ENCODE peak calls at places on chromosomes 4 and X, in five cellular contexts. One of them, this sample, is unnamed.

GRCh38 chr4:95190751-95191436 is 357.9 kb downstream of the UNC5C start:
- DNase-seq in left lung: no peak
- DNase-seq in AG10803: no peak
- DNase-seq in nephron progenitor cell: peak; percentile 43
- DNase-seq in tibial nerve: no peak
- DNase-seq in this sample: no peak

GRCh38 chr4:148094149-148094548 is 348.1 kb downstream of the NR3C2 start:
- DNase-seq in nephron progenitor cell: no peak
- DNase-seq in left lung: no peak
- DNase-seq in AG10803: no peak
- DNase-seq in tibial nerve: no peak
- DNase-seq in this sample: no peak

GRCh38 chr4:75881476-75881875 is 20.8 kb downstream of the PPEF2 start:
- DNase-seq in tibial nerve: no peak
- DNase-seq in nephron progenitor cell: no peak
- DNase-seq in left lung: no peak
- DNase-seq in AG10803: no peak
- DNase-seq in this sample: no peak

GRCh38 chr4:166816901-166817300 is 417.4 kb downstream of the SPOCK3 start:
- DNase-seq in tibial nerve: no peak
- DNase-seq in nephron progenitor cell: no peak
- DNase-seq in left lung: no peak
- DNase-seq in AG10803: no peak
- DNase-seq in this sample: no peak

GRCh38 chrX:13180807-13181206 is 136.4 kb upstream of the FAM9C start:
- DNase-seq in AG10803: peak; percentile 64
- DNase-seq in tibial nerve: no peak
- DNase-seq in nephron progenitor cell: no peak
- DNase-seq in left lung: no peak
- DNase-seq in this sample: no peak

GRCh38 chr4:149194061-149194460 is 621.6 kb downstream of the IQCM start:
- DNase-seq in left lung: no peak
- DNase-seq in AG10803: no peak
- DNase-seq in tibial nerve: no peak
- DNase-seq in nephron progenitor cell: no peak
- DNase-seq in this sample: no peak

GRCh38 chr4:62533573-62533972 is 1333.4 kb downstream of the ADGRL3 start:
- DNase-seq in AG10803: no peak
- DNase-seq in left lung: no peak
- DNase-seq in nephron progenitor cell: no peak
- DNase-seq in tibial nerve: no peak
- DNase-seq in this sample: no peak

GRCh38 chrX:45847966-45848365 is 647.3 kb upstream of the DIPK2B start:
- DNase-seq in AG10803: peak; percentile 18
- DNase-seq in left lung: no peak
- DNase-seq in tibial nerve: no peak
- DNase-seq in nephron progenitor cell: no peak
- DNase-seq in this sample: no peak

GRCh38 chrX:36414056-36414455 is 494.5 kb downstream of the CFAP47 start:
- DNase-seq in AG10803: no peak
- DNase-seq in nephron progenitor cell: no peak
- DNase-seq in tibial nerve: no peak
- DNase-seq in left lung: no peak
- DNase-seq in this sample: no peak

GRCh38 chr4:113811329-113811728 is 49.8 kb upstream of the CAMK2D start:
- DNase-seq in AG10803: no peak
- DNase-seq in left lung: no peak
- DNase-seq in tibial nerve: no peak
- DNase-seq in nephron progenitor cell: no peak
- DNase-seq in this sample: no peak

GRCh38 chr4:70190579-70190978 is 4.9 kb upstream of the ODAM start:
- DNase-seq in tibial nerve: no peak
- DNase-seq in nephron progenitor cell: no peak
- DNase-seq in AG10803: no peak
- DNase-seq in left lung: no peak
- DNase-seq in this sample: no peak

GRCh38 chr4:70197842-70198241 is 2.3 kb downstream of the ODAM start:
- DNase-seq in AG10803: no peak
- DNase-seq in tibial nerve: no peak
- DNase-seq in left lung: peak; percentile 32
- DNase-seq in nephron progenitor cell: peak; percentile 4
- DNase-seq in this sample: no peak

GRCh38 chr4:70196855-70197254 is 1.3 kb downstream of the ODAM start:
- DNase-seq in tibial nerve: no peak
- DNase-seq in left lung: no peak
- DNase-seq in AG10803: no peak
- DNase-seq in nephron progenitor cell: no peak
- DNase-seq in this sample: no peak

GRCh38 chr4:70195425-70195824 is at the start of gene ODAM:
- DNase-seq in nephron progenitor cell: no peak
- DNase-seq in AG10803: no peak
- DNase-seq in left lung: no peak
- DNase-seq in tibial nerve: no peak
- DNase-seq in this sample: no peak

DNA sequence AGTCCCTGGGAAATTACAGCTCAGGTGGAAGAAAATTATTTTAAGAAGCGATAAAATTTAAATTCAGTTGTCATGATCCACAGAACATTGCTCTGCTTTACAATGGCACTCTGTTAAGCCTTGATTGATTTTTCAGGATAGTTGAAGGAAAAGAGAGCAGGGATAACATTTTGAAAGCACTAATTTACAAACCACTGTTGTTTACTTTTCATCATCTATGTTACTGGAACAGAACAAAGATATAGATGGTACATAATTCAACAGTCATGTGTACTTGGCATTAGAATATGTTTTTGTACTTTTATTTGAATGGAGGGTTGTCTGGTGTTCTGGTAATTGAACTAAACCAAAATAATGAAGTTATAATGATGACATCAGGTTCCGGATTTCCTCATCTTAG is 2.6 kb upstream of the ODAM start:
- DNase-seq in tibial nerve: no peak
- DNase-seq in left lung: no peak
- DNase-seq in AG10803: no peak
- DNase-seq in nephron progenitor cell: no peak
- DNase-seq in this sample: no peak
- TF ChIP-seq CTCF in tibial nerve: no peak
- TF ChIP-seq CTCF in left lung: no peak
- TF ChIP-seq CTCF in AG10803: no peak
- TF ChIP-seq CTCF in nephron progenitor cell: no peak
- TF ChIP-seq CTCF in this sample: no peak

GRCh38 chr4:185099024-185099682 is 43.9 kb upstream of the SLC25A4 start:
- DNase-seq in tibial nerve: no peak
- DNase-seq in left lung: no peak
- DNase-seq in nephron progenitor cell: no peak
- DNase-seq in AG10803: no peak
- DNase-seq in this sample: no peak

GRCh38 chr4:185101354-185101890 is 41.6 kb upstream of the SLC25A4 start:
- DNase-seq in nephron progenitor cell: no peak
- DNase-seq in AG10803: no peak
- DNase-seq in tibial nerve: no peak
- DNase-seq in left lung: no peak
- DNase-seq in this sample: no peak

GRCh38 chr4:185104733-185105132 is 38.3 kb upstream of the SLC25A4 start:
- DNase-seq in AG10803: no peak
- DNase-seq in nephron progenitor cell: no peak
- DNase-seq in tibial nerve: no peak
- DNase-seq in left lung: no peak
- DNase-seq in this sample: no peak

GRCh38 chr4:185096032-185096653 is 46.9 kb upstream of the SLC25A4 start:
- DNase-seq in left lung: no peak
- DNase-seq in tibial nerve: peak; percentile 77
- DNase-seq in AG10803: peak; percentile 42
- DNase-seq in nephron progenitor cell: no peak
- DNase-seq in this sample: no peak

DNA sequence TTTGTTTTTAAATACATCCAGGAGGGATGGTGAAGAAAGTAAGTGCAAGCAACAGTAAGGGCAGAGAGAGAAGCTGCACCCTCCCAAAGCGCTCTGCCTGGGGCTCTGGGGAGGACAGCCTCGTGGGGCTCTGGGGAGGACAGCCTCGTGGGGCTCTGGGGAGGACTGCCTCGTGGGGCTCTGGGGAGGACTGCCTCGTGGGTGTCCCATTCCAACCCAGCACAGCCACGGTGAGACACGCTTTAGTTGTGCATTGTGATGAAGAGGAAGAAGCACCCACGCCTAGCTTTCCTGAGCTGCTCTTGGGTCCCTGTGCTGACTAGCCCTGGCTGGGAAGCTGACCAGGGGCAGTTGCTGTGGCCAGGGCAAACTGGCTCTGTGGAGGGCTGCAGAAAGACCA is 43.1 kb upstream of the SLC25A4 start:
- DNase-seq in tibial nerve: no peak
- DNase-seq in AG10803: no peak
- DNase-seq in left lung: no peak
- DNase-seq in nephron progenitor cell: no peak
- DNase-seq in this sample: no peak
- TF ChIP-seq CTCF in tibial nerve: no peak
- TF ChIP-seq CTCF in AG10803: no peak
- TF ChIP-seq CTCF in left lung: no peak
- TF ChIP-seq CTCF in nephron progenitor cell: no peak
- TF ChIP-seq CTCF in this sample: no peak

DNA sequence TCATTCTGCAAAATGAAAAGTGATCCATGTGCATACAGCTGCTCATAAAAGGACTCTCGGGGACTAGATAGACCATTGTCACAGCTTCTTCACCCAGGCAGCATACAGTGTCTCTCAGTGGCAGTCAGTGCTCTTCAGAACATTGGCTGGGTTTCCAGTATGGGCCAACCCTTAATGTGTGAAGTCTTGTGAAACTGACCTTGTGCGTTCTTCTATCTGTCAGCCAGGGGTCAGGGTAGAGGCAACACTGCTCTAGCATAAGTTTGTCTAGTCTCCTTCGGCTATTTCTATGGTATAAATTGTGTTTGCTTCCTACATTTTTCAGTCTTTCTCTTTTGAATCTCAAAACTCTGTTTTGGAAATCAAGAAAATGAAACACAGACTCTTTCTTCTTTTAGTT is 37.0 kb upstream of the SMIM31 start:
- DNase-seq in AG10803: no peak
- DNase-seq in left lung: no peak
- DNase-seq in tibial nerve: no peak
- DNase-seq in nephron progenitor cell: no peak
- DNase-seq in this sample: no peak
- TF ChIP-seq CTCF in AG10803: no peak
- TF ChIP-seq CTCF in left lung: no peak
- TF ChIP-seq CTCF in tibial nerve: no peak
- TF ChIP-seq CTCF in nephron progenitor cell: no peak
- TF ChIP-seq CTCF in this sample: no peak

DNA sequence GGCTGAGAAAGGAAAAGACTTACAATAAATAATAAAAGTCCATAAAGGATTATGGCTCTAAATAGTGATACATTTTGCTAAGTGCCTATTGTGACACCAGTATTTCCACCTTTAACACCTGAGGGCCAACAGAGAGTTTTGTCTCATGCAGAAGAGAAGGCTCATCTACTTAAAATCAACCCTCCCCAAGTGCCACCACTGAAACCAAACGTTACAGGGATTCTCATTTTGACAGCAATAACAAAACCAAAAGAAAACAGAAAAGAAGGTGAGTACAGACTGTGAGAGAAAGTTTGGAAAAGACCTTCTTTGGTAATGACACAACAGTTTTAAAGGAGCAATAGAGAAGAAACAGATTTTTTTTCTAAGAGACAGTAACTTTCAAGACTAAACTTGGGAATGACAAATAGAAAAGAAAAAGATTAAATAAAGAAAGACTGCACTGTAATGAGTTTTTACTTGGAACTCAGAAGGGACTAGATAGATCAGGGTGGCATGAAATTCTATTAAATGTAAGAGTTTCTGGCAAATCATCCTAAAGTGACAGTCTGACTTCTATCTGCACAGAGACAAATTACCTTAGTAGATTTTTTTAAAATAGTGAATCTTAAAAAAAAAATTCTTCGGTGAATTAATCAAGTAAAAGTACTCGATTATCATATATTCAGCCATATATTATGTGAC is 109.7 kb downstream of the ZNF827 start:
- DNase-seq in left lung: no peak
- DNase-seq in tibial nerve: no peak
- DNase-seq in nephron progenitor cell: no peak
- DNase-seq in AG10803: no peak
- DNase-seq in this sample: no peak
- TF ChIP-seq CTCF in left lung: no peak
- TF ChIP-seq CTCF in tibial nerve: no peak
- TF ChIP-seq CTCF in nephron progenitor cell: no peak
- TF ChIP-seq CTCF in AG10803: no peak
- TF ChIP-seq CTCF in this sample: no peak

DNA sequence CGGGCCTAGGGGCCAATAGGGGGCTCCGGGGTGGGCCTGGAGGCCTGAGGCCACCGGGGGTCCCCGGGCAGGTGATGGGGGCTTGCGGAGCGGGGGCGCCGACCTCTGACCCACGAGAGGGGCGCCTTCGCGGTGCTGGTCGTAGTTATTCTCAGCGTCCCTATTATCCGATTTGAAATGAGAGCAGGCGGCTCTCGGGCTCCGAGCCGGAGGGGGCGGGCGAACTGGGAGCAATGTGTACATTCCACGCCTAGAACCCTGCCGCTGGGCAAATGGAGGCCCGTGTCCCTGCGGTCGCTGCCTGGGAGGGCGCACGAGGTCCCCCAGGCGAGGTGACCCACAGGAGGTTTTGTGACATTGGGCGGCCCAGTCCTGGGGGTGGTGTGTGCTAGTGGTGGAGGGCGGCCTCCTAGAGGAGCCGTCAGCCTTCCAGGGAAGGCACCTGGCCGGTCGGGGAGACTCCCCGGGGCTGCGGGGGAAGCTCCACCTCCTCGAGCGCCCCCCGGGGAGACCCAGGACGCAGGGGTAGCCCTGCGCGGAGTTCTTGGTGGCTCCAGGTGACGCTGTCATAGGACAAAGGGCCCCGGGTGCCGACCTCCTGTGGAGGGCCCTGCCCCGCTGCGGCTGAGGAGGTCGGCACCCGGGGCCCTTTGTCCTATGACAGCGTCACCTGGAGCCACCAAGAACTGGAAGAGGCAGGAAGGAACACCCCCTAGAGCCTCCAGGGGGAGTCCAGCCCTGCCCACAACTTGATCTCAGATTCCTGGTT is 102.6 kb upstream of the PRKX start:
- DNase-seq in tibial nerve: peak; percentile 4
- DNase-seq in nephron progenitor cell: peak; percentile 62
- DNase-seq in left lung: peak; percentile 78
- DNase-seq in AG10803: peak; percentile 17
- DNase-seq in this sample: peak; percentile 23
- TF ChIP-seq CTCF in tibial nerve: no peak
- TF ChIP-seq CTCF in nephron progenitor cell: no peak
- TF ChIP-seq CTCF in left lung: no peak
- TF ChIP-seq CTCF in AG10803: peak; percentile 16
- TF ChIP-seq CTCF in this sample: no peak

DNA sequence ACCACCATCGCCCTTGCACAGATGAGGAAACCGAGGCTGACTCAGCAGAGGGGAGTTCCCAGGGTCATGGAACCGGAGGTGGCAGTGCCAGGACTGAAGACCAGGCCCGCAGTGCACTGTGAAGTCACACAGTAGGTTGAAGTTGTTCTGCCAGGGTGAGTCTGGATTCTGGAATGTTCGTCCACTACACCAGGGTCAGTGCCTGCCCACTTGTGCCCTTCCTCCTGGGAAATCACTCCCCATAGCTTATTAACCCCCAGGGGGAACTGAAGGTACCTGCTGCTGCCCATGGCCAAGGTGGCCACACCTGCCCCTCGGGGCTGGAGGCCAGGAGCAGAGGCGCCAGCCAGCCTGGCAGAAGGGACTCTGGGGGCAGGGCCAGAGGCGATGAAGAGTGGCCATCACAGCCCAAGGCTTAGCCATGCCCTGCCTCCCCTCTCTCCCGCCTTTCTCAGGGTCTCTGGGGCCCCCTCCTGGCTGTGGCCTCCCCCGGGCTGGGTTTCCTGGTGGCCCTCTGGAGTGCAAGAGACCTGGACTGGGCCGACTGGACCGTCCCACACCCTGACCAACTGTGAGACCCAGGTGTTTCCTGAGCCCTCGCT is 15.1 kb upstream of the ABLIM2 start:
- DNase-seq in nephron progenitor cell: peak; percentile 30
- DNase-seq in left lung: no peak
- DNase-seq in tibial nerve: no peak
- DNase-seq in AG10803: no peak
- DNase-seq in this sample: no peak
- TF ChIP-seq CTCF in nephron progenitor cell: no peak
- TF ChIP-seq CTCF in left lung: no peak
- TF ChIP-seq CTCF in tibial nerve: no peak
- TF ChIP-seq CTCF in AG10803: no peak
- TF ChIP-seq CTCF in this sample: no peak

This sample was measured in activated B cell treated with CpG ODN at 0.5 μM for 24 hours.